ENCODE peak calls at places on chromosomes 2 and 18, in four cellular contexts. I is Calu3, R is cardiac muscle cell, X is midbrain. G is an unnamed sample.

GRCh38 chr2:188196343-188197008 is 95.2 kb upstream of the GULP1 start:
- DNase-seq in X (no peak), R (no peak), I (no peak), G (no peak)

GRCh38 chr2:100240386-100240785 is 81.9 kb downstream of the LONRF2 start:
- DNase-seq in X (no peak), R (no peak), I (no peak), G (no peak)

GRCh38 chr2:65537651-65538385 is 105.4 kb upstream of the SPRED2 start:
- DNase-seq in I (no peak), X (no peak), R (no peak), G (no peak)

GRCh38 chr2:33388996-33389395 is 87.5 kb upstream of the RASGRP3 start:
- DNase-seq in X (no peak), R (no peak), I (no peak), G (no peak)

GRCh38 chr18:42183746-42184145 is 228.7 kb downstream of the PIK3C3 start:
- DNase-seq in R (no peak), I (peak; percentile 1), X (no peak), G (peak; percentile 71)

GRCh38 chr2:40716879-40717278 is 265.0 kb upstream of the SLC8A1 start:
- DNase-seq in X (no peak), R (no peak), I (no peak), G (no peak)

GRCh38 chr2:28556303-28556702 is 60.4 kb downstream of the PLB1 start:
- DNase-seq in X (no peak), R (no peak), I (no peak), G (no peak)

GRCh38 chr2:26970928-26971627 is 641 bp downstream of the MAPRE3 start:
- DNase-seq in X (no peak), R (peak; percentile 64), I (no peak), G (no peak)

GRCh38 chr18:51559198-51559901 is 361.9 kb upstream of the MEX3C start:
- DNase-seq in I (no peak), R (no peak), X (no peak), G (no peak)

GRCh38 chr18:51151568-51152511 is 45.6 kb downstream of the MEX3C start:
- DNase-seq in R (no peak), X (no peak), I (no peak), G (no peak)

GRCh38 chr2:29423267-29423666 is 308.1 kb downstream of the CLIP4 start:
- DNase-seq in X (no peak), R (no peak), I (no peak), G (no peak)

GRCh38 chr2:208072250-208072892 is 47.0 kb upstream of the PLEKHM3 start:
- DNase-seq in R (peak; percentile 78), X (peak; percentile 66), I (peak; percentile 77), G (peak; percentile 66)

GRCh38 chr2:174654429-174654941 is 56.9 kb upstream of the WIPF1 start:
- DNase-seq in I (no peak), R (no peak), X (no peak), G (peak; percentile 14)

GRCh38 chr18:72541871-72542690 is 2.1 kb downstream of the CBLN2 start:
- DNase-seq in X (no peak), R (peak; percentile 48), I (no peak), G (no peak)